ENCODE peak calls at places on chromosomes 13 and 19, in five cellular contexts. A, M, Y, D and F are unnamed samples.

GRCh38 chr19:17835182-17836006 is 12.4 kb downstream of the JAK3 start:
- DNase-seq in D (no peak), Y (no peak), A (no peak), M (no peak), F (no peak)

GRCh38 chr13:44306401-44307192 is 67.0 kb upstream of the SERP2 start:
- DNase-seq in Y (peak; percentile 66), D (peak; percentile 57), M (peak; percentile 97), A (peak; percentile 75), F (peak; percentile 89)

GRCh38 chr13:103031332-103031873 is 34.8 kb downstream of the SLC10A2 start:
- DNase-seq in D (no peak), Y (no peak), A (no peak), M (no peak), F (no peak)

GRCh38 chr13:45219938-45220375 is 19.1 kb upstream of the KCTD4 start:
- DNase-seq in A (no peak), M (no peak), Y (no peak), D (no peak), F (no peak)

GRCh38 chr19:45098521-45099464 is 5.8 kb downstream of the PPP1R37 start:
- DNase-seq in D (no peak), Y (no peak), M (no peak), A (no peak), F (no peak)

GRCh38 chr13:109785892-109786450 is 412 bp downstream of the IRS2 start:
- DNase-seq in A (no peak), Y (no peak), D (no peak), M (no peak), F (no peak)

GRCh38 chr19:14427461-14427860 is 5.6 kb upstream of the PKN1 start:
- DNase-seq in M (no peak), Y (no peak), A (no peak), D (no peak), F (no peak)

GRCh38 chr13:114282143-114282685 is 813 bp downstream of the UPF3A start:
- DNase-seq in M (no peak), D (peak; percentile 57), A (no peak), Y (no peak), F (peak; percentile 65)